ENCODE peak calls at places on chromosome 11, in seven cellular contexts. F is PC-3, E is Right ventricle myocardium superior, O is SK-N-SH treated with all-trans-retinoic acid at 6 μM for 48 hours, P is left ventricle myocardium superior, U is memory B cell, R is T-helper 17 cell. V is an unnamed sample.

GRCh38 chr11:122253541-122254317 is 137.7 kb upstream of the BLID start:
- ATAC-seq in P (peak), O (peak), R (no peak), E (peak), U (no peak), F (no peak), V (peak)

GRCh38 chr11:95706974-95707387 is 82.6 kb downstream of the FAM76B start:
- ATAC-seq in R (no peak), U (no peak), O (no peak), P (no peak), E (no peak), F (no peak), V (no peak)

GRCh38 chr11:11137339-11137738 is 215.7 kb downstream of the CSNK2A3 start:
- ATAC-seq in O (no peak), P (no peak), U (no peak), F (no peak), E (no peak), R (peak), V (no peak)

GRCh38 chr11:116993599-116993998 is 104.6 kb downstream of the SIK3 start:
- ATAC-seq in P (peak), F (no peak), E (no peak), R (peak), O (no peak), U (peak), V (no peak)

GRCh38 chr11:69462106-69463045 is 19.1 kb upstream of the LINC01488 start:
- ATAC-seq in R (no peak), U (no peak), F (no peak), E (peak), O (no peak), P (peak), V (no peak)

GRCh38 chr11:2931416-2931746 is 2.2 kb upstream of the PHLDA2 start:
- ATAC-seq in P (no peak), O (no peak), F (no peak), U (no peak), R (no peak), E (no peak), V (no peak)

GRCh38 chr11:90204832-90205646 is 17.8 kb downstream of the CHORDC1 start:
- ATAC-seq in E (no peak), O (peak), R (peak), F (peak), P (no peak), U (peak), V (no peak)

GRCh38 chr11:67648140-67648795 is 2.3 kb downstream of the ACY3 start:
- ATAC-seq in U (peak), F (peak), P (no peak), R (peak), E (no peak), O (peak), V (peak)

GRCh38 chr11:88815505-88815904 is 250.3 kb downstream of the GRM5 start:
- ATAC-seq in E (no peak), P (no peak), U (no peak), O (no peak), R (no peak), F (no peak), V (no peak)

GRCh38 chr11:36452231-36452630 is 57.8 kb downstream of the TRAF6 start:
- ATAC-seq in P (no peak), U (no peak), E (no peak), O (no peak), R (peak), F (no peak), V (no peak)

GRCh38 chr11:104090767-104091166 is 54.3 kb downstream of the DDI1 start:
- ATAC-seq in R (no peak), F (no peak), E (peak), P (peak), U (no peak), O (no peak), V (no peak)

GRCh38 chr11:66124564-66124963 is 54.5 kb downstream of the PACS1 start:
- ATAC-seq in P (no peak), O (peak), R (no peak), E (no peak), F (peak), U (no peak), V (no peak)

GRCh38 chr11:58268142-58268541 is at the start of gene OR10W1:
- ATAC-seq in E (no peak), R (no peak), U (no peak), P (no peak), F (no peak), O (no peak), V (no peak)

GRCh38 chr11:36037031-36037430 is 93.2 kb downstream of the LDLRAD3 start:
- ATAC-seq in E (peak), P (peak), U (no peak), F (no peak), R (no peak), O (peak), V (peak)

GRCh38 chr11:34074391-34074790 is 22.9 kb downstream of the CAPRIN1 start:
- ATAC-seq in U (no peak), R (no peak), F (no peak), E (no peak), P (no peak), O (no peak), V (no peak)

GRCh38 chr11:17864478-17864941 is 129.9 kb downstream of the KCNC1 start:
- ATAC-seq in E (no peak), P (no peak), R (no peak), F (peak), O (no peak), U (no peak), V (no peak)

GRCh38 chr11:102615077-102615893 is 9.8 kb downstream of the MMP20 start:
- ATAC-seq in U (no peak), E (no peak), O (peak), F (no peak), P (no peak), R (no peak), V (no peak)

GRCh38 chr11:129302386-129303101 is 73.1 kb upstream of the BARX2 start:
- ATAC-seq in F (no peak), E (no peak), O (no peak), R (no peak), U (no peak), P (no peak), V (peak)

GRCh38 chr11:75651218-75651617 is 17.6 kb downstream of the MAP6 start:
- ATAC-seq in R (no peak), U (no peak), P (peak), E (peak), O (no peak), F (no peak), V (no peak)

GRCh38 chr11:134231958-134232674 is 7.6 kb downstream of the VPS26B start:
- ATAC-seq in F (no peak), U (no peak), P (no peak), O (no peak), E (no peak), R (no peak), V (no peak)

V was measured in esophagus mucosa.